ENCODE peak calls at places on chromosome 16, in five cellular contexts. H is H7; I is NCI-H187; G is stimulated activated naive CD8-positive, alpha-beta T cell treated with anti-CD3 and anti-CD28 coated beads, Interleukin-15, Interleukin-2, amounts not matched to agents 100 U/mL and 50 U/mL, for 24 hours; Y is lower lobe of right lung. J is an unnamed sample.

GRCh38 chr16:85356157-85356556 is 243.9 kb upstream of the CIBAR2 start:
- DNase-seq in H (no peak), I (no peak), G (no peak), Y (no peak), J (no peak)

GRCh38 chr16:88423448-88423850 is 29.6 kb upstream of the ZFPM1 start:
- DNase-seq in Y (no peak), I (no peak), G (no peak), H (no peak), J (no peak)

GRCh38 chr16:73912311-73912710 is 384.3 kb upstream of the PSMD7 start:
- DNase-seq in I (no peak), G (no peak), Y (no peak), H (no peak), J (no peak)

GRCh38 chr16:65600629-65601028 is 478.8 kb upstream of the CDH11 start:
- DNase-seq in G (no peak), I (no peak), H (no peak), Y (no peak), J (no peak)

GRCh38 chr16:74463888-74464287 is 42.6 kb upstream of the CLEC18B start:
- DNase-seq in H (no peak), Y (no peak), G (no peak), I (no peak), J (no peak)

GRCh38 chr16:25065899-25066298 is 45.6 kb upstream of the LCMT1 start:
- DNase-seq in I (no peak), H (peak), Y (no peak), G (no peak), J (no peak)

GRCh38 chr16:60558936-60559335 is 1477.3 kb downstream of the CDH8 start:
- DNase-seq in I (no peak), Y (no peak), G (no peak), H (no peak), J (no peak)

GRCh38 chr16:53041196-53041977 is 11.3 kb downstream of the CHD9NB start:
- DNase-seq in H (no peak), G (no peak), Y (no peak), I (no peak), J (peak)

GRCh38 chr16:78485188-78485898 is 385.9 kb downstream of the WWOX start:
- DNase-seq in H (no peak), G (no peak), Y (no peak), I (no peak), J (no peak)

GRCh38 chr16:11389631-11390565 is 44.6 kb downstream of the RMI2 start:
- DNase-seq in G (no peak), Y (peak), H (peak), I (no peak), J (no peak)

GRCh38 chr16:4383591-4384495 is 12.2 kb downstream of the VASN start:
- DNase-seq in H (no peak), I (no peak), G (no peak), Y (no peak), J (no peak)

GRCh38 chr16:57377080-57377841 is 5.0 kb downstream of the CX3CL1 start:
- DNase-seq in I (no peak), Y (no peak), G (peak), H (peak), J (no peak)

GRCh38 chr16:3007059-3007956 is 5.4 kb upstream of the CLDN9 start:
- DNase-seq in I (no peak), Y (no peak), G (no peak), H (peak), J (peak)

GRCh38 chr16:1063728-1064127 is 8.8 kb upstream of the SSTR5 start:
- DNase-seq in H (no peak), G (no peak), Y (no peak), I (no peak), J (no peak)

GRCh38 chr16:28163699-28164584 is 47.8 kb downstream of the XPO6 start:
- DNase-seq in H (no peak), I (no peak), Y (peak), G (no peak), J (no peak)

GRCh38 chr16:11620243-11621003 is 33.7 kb upstream of the LITAF start:
- DNase-seq in G (no peak), I (no peak), Y (no peak), H (no peak), J (no peak)

GRCh38 chr16:72864130-72864833 is 183.6 kb downstream of the ZFHX3 start:
- DNase-seq in G (no peak), H (no peak), Y (no peak), I (no peak), J (no peak)

GRCh38 chr16:4882261-4882632 is 35.0 kb downstream of the UBN1 start:
- DNase-seq in Y (no peak), H (no peak), G (no peak), I (no peak), J (no peak)

GRCh38 chr16:84270071-84270470 is 24.6 kb upstream of the WFDC1 start:
- DNase-seq in H (no peak), I (no peak), Y (no peak), G (no peak), J (no peak)

GRCh38 chr16:53372942-53373871 is 61.1 kb upstream of the RBL2 start:
- DNase-seq in G (peak), Y (peak), H (peak), I (peak), J (no peak)

GRCh38 chr16:830871-831570 is 30.5 kb upstream of the GNG13 start:
- DNase-seq in I (no peak), H (peak), Y (no peak), G (no peak), J (no peak)

GRCh38 chr16:8241408-8241807 is 348.9 kb downstream of the TMEM114 start:
- DNase-seq in G (no peak), H (no peak), I (no peak), Y (no peak), J (no peak)

GRCh38 chr16:89359296-89360147 is 130.8 kb downstream of the ANKRD11 start:
- DNase-seq in H (no peak), I (no peak), Y (no peak), G (no peak), J (peak)

J was measured in DND-41.